ENCODE peak calls at places on chromosomes 7 and 10, in ten cellular contexts. H is AG04450, K is tibial artery, R is spleen, S is heart left ventricle, E is MG63, Z is OCI-LY7, N is neural progenitor cell, M is AG09309, U is cardiac muscle cell. X is an unnamed sample.

GRCh38 chr7:83020171-83020570 is 142.5 kb downstream of the PCLO start:
- DNase-seq in U (no peak), M (no peak), K (no peak), N (no peak), S (no peak), E (no peak), Z (no peak), R (no peak), H (no peak), X (no peak)

GRCh38 chr7:106425017-106425719 is 140.4 kb upstream of the NAMPT start:
- DNase-seq in K (peak; percentile 95), M (peak; percentile 100), H (peak; percentile 98), R (no peak), Z (no peak), S (no peak), E (peak; percentile 67), U (no peak), N (no peak), X (peak; percentile 59)

GRCh38 chr10:82942572-82943091 is 1067.6 kb downstream of the NRG3 start:
- DNase-seq in R (no peak), K (no peak), H (no peak), N (no peak), E (peak; percentile 58), M (peak; percentile 33), S (no peak), U (no peak), Z (no peak), X (no peak)

GRCh38 chr10:76962851-76963250 is 674.8 kb downstream of the KCNMA1 start:
- DNase-seq in Z (no peak), U (no peak), K (no peak), M (peak; percentile 62), E (no peak), S (no peak), R (no peak), H (no peak), N (no peak), X (no peak)

GRCh38 chr10:110860576-110861241 is 11.0 kb upstream of the PDCD4 start:
- DNase-seq in M (no peak), H (no peak), U (no peak), Z (peak; percentile 74), S (no peak), N (no peak), E (no peak), K (no peak), R (peak; percentile 86), X (peak; percentile 61)

GRCh38 chr7:33743594-33743993 is 161.7 kb upstream of the BMPER start:
- DNase-seq in S (no peak), N (no peak), R (no peak), K (no peak), E (peak; percentile 55), H (peak; percentile 78), M (peak; percentile 93), Z (no peak), U (no peak), X (no peak)

GRCh38 chr10:103535595-103535994 is 42.1 kb downstream of the NEURL1 start:
- DNase-seq in S (peak; percentile 33), H (no peak), U (no peak), N (no peak), R (peak; percentile 39), E (no peak), K (peak; percentile 44), M (no peak), Z (no peak), X (no peak)

GRCh38 chr7:619356-619840 is 99.8 kb upstream of the PDGFA start:
- DNase-seq in M (no peak), E (no peak), H (no peak), K (no peak), Z (no peak), N (no peak), R (peak; percentile 52), S (peak; percentile 10), U (no peak), X (no peak)

GRCh38 chr7:142053988-142054387 is 57.5 kb upstream of the MGAM2 start:
- DNase-seq in M (no peak), N (no peak), S (no peak), R (no peak), E (no peak), U (no peak), K (no peak), H (no peak), Z (no peak), X (no peak)

GRCh38 chr10:11331178-11331577 is 280.3 kb downstream of the USP6NL start:
- DNase-seq in S (no peak), R (no peak), M (no peak), E (no peak), U (no peak), H (no peak), K (no peak), N (no peak), Z (no peak), X (no peak)

GRCh38 chr10:110168601-110169481 is 38.6 kb upstream of the MXI1 start:
- DNase-seq in S (no peak), E (no peak), U (peak; percentile 51), Z (no peak), R (peak; percentile 41), H (no peak), N (no peak), M (no peak), K (no peak), X (no peak)

GRCh38 chr7:16026253-16027020 is 340.0 kb upstream of the MEOX2 start:
- DNase-seq in M (no peak), R (no peak), U (no peak), N (no peak), Z (no peak), E (peak; percentile 5), K (no peak), H (peak; percentile 42), S (no peak), X (no peak)

GRCh38 chr7:90876701-90877100 is 280.6 kb downstream of the CDK14 start:
- DNase-seq in U (no peak), H (no peak), E (no peak), M (no peak), S (no peak), R (no peak), N (no peak), Z (no peak), K (no peak), X (no peak)

GRCh38 chr7:28165221-28165807 is 15.3 kb downstream of the JAZF1 start:
- DNase-seq in N (peak; percentile 13), M (no peak), S (no peak), U (no peak), Z (peak; percentile 58), R (no peak), K (no peak), H (no peak), E (no peak), X (no peak)

GRCh38 chr7:98238976-98239375 is 13.1 kb downstream of the TECPR1 start:
- DNase-seq in H (no peak), K (no peak), S (no peak), U (no peak), E (no peak), Z (no peak), N (no peak), M (no peak), R (no peak), X (no peak)

GRCh38 chr7:127782550-127783266 is 130.7 kb downstream of the SND1 start:
- DNase-seq in N (no peak), K (no peak), M (no peak), U (peak; percentile 16), Z (peak; percentile 40), S (no peak), E (no peak), R (no peak), H (no peak), X (no peak)

GRCh38 chr10:8044908-8045727 is 9.4 kb upstream of the GATA3 start:
- DNase-seq in Z (no peak), S (no peak), U (no peak), H (no peak), E (peak; percentile 16), K (no peak), R (no peak), M (no peak), N (peak; percentile 72), X (no peak)
- H3K4me3 ChIP-seq in Z (no peak overlapping the region), S (peak overlapping the region; percentile 7), U (peak overlapping the region; percentile 23), H (peak overlapping the region; percentile 35), E (peak overlapping the region; percentile 33), K (peak overlapping the region; percentile 29), R (peak overlapping the region; percentile 4), M (peak overlapping the region; percentile 20), N (peak overlapping the region; percentile 35), X (no peak overlapping the region)

DNA sequence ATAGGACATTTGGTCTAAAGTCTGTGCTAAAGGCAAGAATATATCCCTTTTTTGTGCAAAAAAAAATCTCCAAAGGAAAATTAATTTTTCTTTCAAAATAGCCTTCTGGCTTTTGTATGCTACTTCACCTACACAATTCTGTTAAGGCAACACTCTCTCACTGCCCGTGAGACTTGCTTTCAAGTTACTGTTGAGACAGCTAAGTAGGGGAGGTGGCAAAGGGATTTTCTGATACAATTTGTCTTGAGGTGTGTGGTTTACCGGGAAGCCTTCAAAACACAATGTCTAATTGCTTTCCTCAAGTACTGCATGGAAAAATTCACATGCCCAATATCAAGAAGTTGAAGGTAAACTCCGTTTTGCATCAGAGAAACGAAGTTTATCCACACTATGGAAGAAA is 50.8 kb upstream of the RSU1 start:
- DNase-seq in M (no peak), K (no peak), N (peak; percentile 12), S (no peak), U (no peak), E (no peak), Z (no peak), H (no peak), R (no peak), X (no peak)
- H3K4me3 ChIP-seq in M (no peak overlapping the region), K (no peak overlapping the region), N (no peak overlapping the region), S (no peak overlapping the region), U (no peak overlapping the region), E (no peak overlapping the region), Z (no peak overlapping the region), H (no peak overlapping the region), R (no peak overlapping the region), X (no peak overlapping the region)

DNA sequence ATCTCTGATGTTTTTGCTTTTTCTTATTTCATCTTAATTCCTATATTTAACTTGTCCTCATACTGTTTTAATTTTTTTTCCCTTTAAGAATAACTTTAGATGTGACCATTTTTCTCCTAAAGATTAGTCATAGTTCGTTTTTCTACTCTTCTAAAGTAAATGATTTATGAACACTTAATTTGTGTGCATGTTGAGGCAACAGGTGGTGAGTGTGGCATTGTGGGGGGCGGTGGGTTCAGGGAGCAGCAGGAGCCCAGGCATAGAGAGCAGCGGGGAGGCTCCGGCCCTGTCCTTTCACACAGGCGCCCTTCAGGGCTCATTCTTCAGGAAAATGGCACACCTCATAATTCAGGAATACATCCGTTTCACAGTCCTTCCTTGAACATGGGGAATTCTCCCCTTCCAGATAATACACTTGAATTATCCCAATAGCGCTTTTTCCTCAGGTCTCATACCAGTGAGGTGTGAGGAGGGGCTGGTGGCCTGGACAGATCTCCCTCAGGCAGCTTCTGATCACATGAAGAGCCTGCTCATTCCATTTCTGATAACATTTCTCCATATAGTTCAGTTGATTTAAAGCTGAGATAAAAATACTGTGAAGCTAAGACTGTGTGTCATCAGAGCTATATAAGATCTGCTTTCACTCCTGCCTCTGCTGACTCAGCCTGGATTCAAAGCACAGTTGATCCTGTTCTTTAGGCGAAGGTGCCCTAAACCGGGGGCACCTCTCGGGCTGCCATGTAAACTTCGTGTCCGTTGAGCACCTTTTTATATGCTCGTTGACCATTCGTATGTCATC is 40.2 kb downstream of the CUL1 start:
- DNase-seq in M (no peak), H (no peak), E (no peak), Z (no peak), K (no peak), S (no peak), R (no peak), N (no peak), U (no peak), X (no peak)
- H3K4me3 ChIP-seq in M (no peak overlapping the region), H (no peak overlapping the region), E (no peak overlapping the region), Z (no peak overlapping the region), K (no peak overlapping the region), S (no peak overlapping the region), R (no peak overlapping the region), N (no peak overlapping the region), U (no peak overlapping the region), X (no peak overlapping the region)

GRCh38 chr7:7247658-7248057 is 65.3 kb downstream of the C1GALT1 start:
- DNase-seq in N (no peak), R (no peak), M (no peak), S (no peak), K (no peak), H (no peak), E (no peak), U (no peak), Z (no peak), X (no peak)
- H3K4me3 ChIP-seq in N (no peak overlapping the region), R (peak overlapping the region; percentile 2), M (no peak overlapping the region), S (no peak overlapping the region), K (no peak overlapping the region), H (no peak overlapping the region), E (no peak overlapping the region), U (no peak overlapping the region), Z (peak overlapping the region; percentile 24), X (no peak overlapping the region)

X was measured in colonic mucosa.